ENCODE peak calls at places on chromosomes 11 and 22, in ten cellular contexts. One of them, this sample, is unnamed.

GRCh38 chr22:19840955-19841640 is 13.6 kb downstream of the GNB1L start:
- DNase-seq in anterior cingulate cortex: no peak
- DNase-seq in stimulated activated CD4-positive, alpha-beta T cell treated with anti-CD3 and anti-CD28 coated beads, Interleukin-12 subunit alpha, Interleukin-12 subunit beta, amount 100 ng/mL, for 48 hours: no peak
- DNase-seq in T-cell: no peak
- DNase-seq in naive thymus-derived CD4-positive, alpha-beta T cell: no peak
- DNase-seq in CD4-positive, alpha-beta memory T cell: no peak
- DNase-seq in left kidney: no peak
- DNase-seq in WERI-Rb-1: no peak
- DNase-seq in left cardiac atrium: no peak
- DNase-seq in pancreas: no peak
- DNase-seq in this sample: no peak

GRCh38 chr22:37314315-37315046 is 32.2 kb downstream of the CYTH4 start:
- DNase-seq in anterior cingulate cortex: no peak
- DNase-seq in stimulated activated CD4-positive, alpha-beta T cell treated with anti-CD3 and anti-CD28 coated beads, Interleukin-12 subunit alpha, Interleukin-12 subunit beta, amount 100 ng/mL, for 48 hours: no peak
- DNase-seq in T-cell: no peak
- DNase-seq in naive thymus-derived CD4-positive, alpha-beta T cell: no peak
- DNase-seq in CD4-positive, alpha-beta memory T cell: peak; percentile 19
- DNase-seq in left kidney: no peak
- DNase-seq in WERI-Rb-1: no peak
- DNase-seq in left cardiac atrium: peak; percentile 28
- DNase-seq in pancreas: no peak
- DNase-seq in this sample: no peak

GRCh38 chr11:90222152-90222458 is 744 bp downstream of the CHORDC1 start:
- DNase-seq in anterior cingulate cortex: no peak
- DNase-seq in stimulated activated CD4-positive, alpha-beta T cell treated with anti-CD3 and anti-CD28 coated beads, Interleukin-12 subunit alpha, Interleukin-12 subunit beta, amount 100 ng/mL, for 48 hours: no peak
- DNase-seq in T-cell: no peak
- DNase-seq in naive thymus-derived CD4-positive, alpha-beta T cell: peak; percentile 6
- DNase-seq in CD4-positive, alpha-beta memory T cell: no peak
- DNase-seq in left kidney: no peak
- DNase-seq in WERI-Rb-1: no peak
- DNase-seq in left cardiac atrium: no peak
- DNase-seq in pancreas: no peak
- DNase-seq in this sample: no peak

GRCh38 chr11:57203359-57203758 is 21.6 kb downstream of the LRRC55 start:
- DNase-seq in anterior cingulate cortex: no peak
- DNase-seq in stimulated activated CD4-positive, alpha-beta T cell treated with anti-CD3 and anti-CD28 coated beads, Interleukin-12 subunit alpha, Interleukin-12 subunit beta, amount 100 ng/mL, for 48 hours: no peak
- DNase-seq in T-cell: no peak
- DNase-seq in naive thymus-derived CD4-positive, alpha-beta T cell: no peak
- DNase-seq in CD4-positive, alpha-beta memory T cell: no peak
- DNase-seq in left kidney: peak; percentile 74
- DNase-seq in WERI-Rb-1: no peak
- DNase-seq in left cardiac atrium: peak; percentile 76
- DNase-seq in pancreas: peak; percentile 21
- DNase-seq in this sample: no peak

GRCh38 chr11:128696930-128697329 is 3.1 kb downstream of the FLI1 start:
- DNase-seq in anterior cingulate cortex: no peak
- DNase-seq in stimulated activated CD4-positive, alpha-beta T cell treated with anti-CD3 and anti-CD28 coated beads, Interleukin-12 subunit alpha, Interleukin-12 subunit beta, amount 100 ng/mL, for 48 hours: no peak
- DNase-seq in T-cell: no peak
- DNase-seq in naive thymus-derived CD4-positive, alpha-beta T cell: no peak
- DNase-seq in CD4-positive, alpha-beta memory T cell: peak; percentile 31
- DNase-seq in left kidney: no peak
- DNase-seq in WERI-Rb-1: no peak
- DNase-seq in left cardiac atrium: no peak
- DNase-seq in pancreas: no peak
- DNase-seq in this sample: no peak

GRCh38 chr11:35879361-35879760 is 64.5 kb upstream of the LDLRAD3 start:
- DNase-seq in anterior cingulate cortex: no peak
- DNase-seq in stimulated activated CD4-positive, alpha-beta T cell treated with anti-CD3 and anti-CD28 coated beads, Interleukin-12 subunit alpha, Interleukin-12 subunit beta, amount 100 ng/mL, for 48 hours: no peak
- DNase-seq in T-cell: no peak
- DNase-seq in naive thymus-derived CD4-positive, alpha-beta T cell: no peak
- DNase-seq in CD4-positive, alpha-beta memory T cell: no peak
- DNase-seq in left kidney: no peak
- DNase-seq in WERI-Rb-1: no peak
- DNase-seq in left cardiac atrium: no peak
- DNase-seq in pancreas: no peak
- DNase-seq in this sample: no peak

GRCh38 chr22:30969532-30970355 is 679 bp downstream of the TUG1 start:
- DNase-seq in anterior cingulate cortex: no peak
- DNase-seq in stimulated activated CD4-positive, alpha-beta T cell treated with anti-CD3 and anti-CD28 coated beads, Interleukin-12 subunit alpha, Interleukin-12 subunit beta, amount 100 ng/mL, for 48 hours: peak; percentile 14
- DNase-seq in T-cell: no peak
- DNase-seq in naive thymus-derived CD4-positive, alpha-beta T cell: no peak
- DNase-seq in CD4-positive, alpha-beta memory T cell: peak; percentile 41
- DNase-seq in left kidney: peak; percentile 76
- DNase-seq in WERI-Rb-1: peak; percentile 61
- DNase-seq in left cardiac atrium: peak; percentile 45
- DNase-seq in pancreas: no peak
- DNase-seq in this sample: peak; percentile 69

GRCh38 chr22:38139901-38140300 is 29.4 kb upstream of the BAIAP2L2 start:
- DNase-seq in anterior cingulate cortex: no peak
- DNase-seq in stimulated activated CD4-positive, alpha-beta T cell treated with anti-CD3 and anti-CD28 coated beads, Interleukin-12 subunit alpha, Interleukin-12 subunit beta, amount 100 ng/mL, for 48 hours: no peak
- DNase-seq in T-cell: no peak
- DNase-seq in naive thymus-derived CD4-positive, alpha-beta T cell: no peak
- DNase-seq in CD4-positive, alpha-beta memory T cell: no peak
- DNase-seq in left kidney: no peak
- DNase-seq in WERI-Rb-1: no peak
- DNase-seq in left cardiac atrium: no peak
- DNase-seq in pancreas: no peak
- DNase-seq in this sample: no peak

GRCh38 chr11:46253258-46254134 is 24.0 kb upstream of the CREB3L1 start:
- DNase-seq in anterior cingulate cortex: no peak
- DNase-seq in stimulated activated CD4-positive, alpha-beta T cell treated with anti-CD3 and anti-CD28 coated beads, Interleukin-12 subunit alpha, Interleukin-12 subunit beta, amount 100 ng/mL, for 48 hours: no peak
- DNase-seq in T-cell: no peak
- DNase-seq in naive thymus-derived CD4-positive, alpha-beta T cell: no peak
- DNase-seq in CD4-positive, alpha-beta memory T cell: no peak
- DNase-seq in left kidney: no peak
- DNase-seq in WERI-Rb-1: no peak
- DNase-seq in left cardiac atrium: no peak
- DNase-seq in pancreas: no peak
- DNase-seq in this sample: no peak

GRCh38 chr22:48226026-48227013 is 1463.9 kb downstream of the TBC1D22A start:
- DNase-seq in anterior cingulate cortex: no peak
- DNase-seq in stimulated activated CD4-positive, alpha-beta T cell treated with anti-CD3 and anti-CD28 coated beads, Interleukin-12 subunit alpha, Interleukin-12 subunit beta, amount 100 ng/mL, for 48 hours: no peak
- DNase-seq in T-cell: no peak
- DNase-seq in naive thymus-derived CD4-positive, alpha-beta T cell: no peak
- DNase-seq in CD4-positive, alpha-beta memory T cell: no peak
- DNase-seq in left kidney: no peak
- DNase-seq in WERI-Rb-1: no peak
- DNase-seq in left cardiac atrium: no peak
- DNase-seq in pancreas: no peak
- DNase-seq in this sample: no peak

GRCh38 chr11:23112987-23113886 is 253.0 kb upstream of the CCDC179 start:
- DNase-seq in anterior cingulate cortex: no peak
- DNase-seq in stimulated activated CD4-positive, alpha-beta T cell treated with anti-CD3 and anti-CD28 coated beads, Interleukin-12 subunit alpha, Interleukin-12 subunit beta, amount 100 ng/mL, for 48 hours: no peak
- DNase-seq in T-cell: no peak
- DNase-seq in naive thymus-derived CD4-positive, alpha-beta T cell: no peak
- DNase-seq in CD4-positive, alpha-beta memory T cell: no peak
- DNase-seq in left kidney: peak; percentile 80
- DNase-seq in WERI-Rb-1: peak; percentile 29
- DNase-seq in left cardiac atrium: no peak
- DNase-seq in pancreas: peak; percentile 78
- DNase-seq in this sample: peak; percentile 34

GRCh38 chr11:9577032-9577431 is 3.6 kb downstream of the WEE1 start:
- DNase-seq in anterior cingulate cortex: no peak
- DNase-seq in stimulated activated CD4-positive, alpha-beta T cell treated with anti-CD3 and anti-CD28 coated beads, Interleukin-12 subunit alpha, Interleukin-12 subunit beta, amount 100 ng/mL, for 48 hours: no peak
- DNase-seq in T-cell: no peak
- DNase-seq in naive thymus-derived CD4-positive, alpha-beta T cell: no peak
- DNase-seq in CD4-positive, alpha-beta memory T cell: no peak
- DNase-seq in left kidney: no peak
- DNase-seq in WERI-Rb-1: no peak
- DNase-seq in left cardiac atrium: no peak
- DNase-seq in pancreas: no peak
- DNase-seq in this sample: no peak

GRCh38 chr22:16819249-16819648 is 6.0 kb downstream of the XKR3 start:
- DNase-seq in anterior cingulate cortex: no peak
- DNase-seq in stimulated activated CD4-positive, alpha-beta T cell treated with anti-CD3 and anti-CD28 coated beads, Interleukin-12 subunit alpha, Interleukin-12 subunit beta, amount 100 ng/mL, for 48 hours: no peak
- DNase-seq in T-cell: no peak
- DNase-seq in naive thymus-derived CD4-positive, alpha-beta T cell: no peak
- DNase-seq in CD4-positive, alpha-beta memory T cell: no peak
- DNase-seq in left kidney: no peak
- DNase-seq in WERI-Rb-1: no peak
- DNase-seq in left cardiac atrium: no peak
- DNase-seq in pancreas: no peak
- DNase-seq in this sample: no peak

GRCh38 chr11:66852466-66853241 is 4.2 kb upstream of the LRFN4 start:
- DNase-seq in anterior cingulate cortex: no peak
- DNase-seq in stimulated activated CD4-positive, alpha-beta T cell treated with anti-CD3 and anti-CD28 coated beads, Interleukin-12 subunit alpha, Interleukin-12 subunit beta, amount 100 ng/mL, for 48 hours: no peak
- DNase-seq in T-cell: no peak
- DNase-seq in naive thymus-derived CD4-positive, alpha-beta T cell: no peak
- DNase-seq in CD4-positive, alpha-beta memory T cell: no peak
- DNase-seq in left kidney: no peak
- DNase-seq in WERI-Rb-1: no peak
- DNase-seq in left cardiac atrium: no peak
- DNase-seq in pancreas: no peak
- DNase-seq in this sample: no peak

GRCh38 chr11:101456812-101457211 is 127.0 kb downstream of the TRPC6 start:
- DNase-seq in anterior cingulate cortex: no peak
- DNase-seq in stimulated activated CD4-positive, alpha-beta T cell treated with anti-CD3 and anti-CD28 coated beads, Interleukin-12 subunit alpha, Interleukin-12 subunit beta, amount 100 ng/mL, for 48 hours: no peak
- DNase-seq in T-cell: no peak
- DNase-seq in naive thymus-derived CD4-positive, alpha-beta T cell: no peak
- DNase-seq in CD4-positive, alpha-beta memory T cell: no peak
- DNase-seq in left kidney: peak; percentile 29
- DNase-seq in WERI-Rb-1: no peak
- DNase-seq in left cardiac atrium: no peak
- DNase-seq in pancreas: no peak
- DNase-seq in this sample: no peak

GRCh38 chr11:71156301-71156700 is 96.1 kb downstream of the SHANK2 start:
- DNase-seq in anterior cingulate cortex: no peak
- DNase-seq in stimulated activated CD4-positive, alpha-beta T cell treated with anti-CD3 and anti-CD28 coated beads, Interleukin-12 subunit alpha, Interleukin-12 subunit beta, amount 100 ng/mL, for 48 hours: no peak
- DNase-seq in T-cell: no peak
- DNase-seq in naive thymus-derived CD4-positive, alpha-beta T cell: no peak
- DNase-seq in CD4-positive, alpha-beta memory T cell: no peak
- DNase-seq in left kidney: no peak
- DNase-seq in WERI-Rb-1: peak; percentile 58
- DNase-seq in left cardiac atrium: no peak
- DNase-seq in pancreas: peak; percentile 2
- DNase-seq in this sample: no peak

GRCh38 chr11:15742626-15743243 is 613.6 kb downstream of the SOX6 start:
- DNase-seq in anterior cingulate cortex: no peak
- DNase-seq in stimulated activated CD4-positive, alpha-beta T cell treated with anti-CD3 and anti-CD28 coated beads, Interleukin-12 subunit alpha, Interleukin-12 subunit beta, amount 100 ng/mL, for 48 hours: no peak
- DNase-seq in T-cell: no peak
- DNase-seq in naive thymus-derived CD4-positive, alpha-beta T cell: no peak
- DNase-seq in CD4-positive, alpha-beta memory T cell: no peak
- DNase-seq in left kidney: peak; percentile 50
- DNase-seq in WERI-Rb-1: no peak
- DNase-seq in left cardiac atrium: no peak
- DNase-seq in pancreas: no peak
- DNase-seq in this sample: no peak

GRCh38 chr22:29245626-29246385 is 22.0 kb downstream of the RHBDD3 start:
- DNase-seq in anterior cingulate cortex: peak; percentile 35
- DNase-seq in stimulated activated CD4-positive, alpha-beta T cell treated with anti-CD3 and anti-CD28 coated beads, Interleukin-12 subunit alpha, Interleukin-12 subunit beta, amount 100 ng/mL, for 48 hours: peak; percentile 61
- DNase-seq in T-cell: peak; percentile 48
- DNase-seq in naive thymus-derived CD4-positive, alpha-beta T cell: peak; percentile 61
- DNase-seq in CD4-positive, alpha-beta memory T cell: peak; percentile 46
- DNase-seq in left kidney: peak; percentile 85
- DNase-seq in WERI-Rb-1: peak; percentile 67
- DNase-seq in left cardiac atrium: peak; percentile 70
- DNase-seq in pancreas: peak; percentile 78
- DNase-seq in this sample: peak; percentile 85

GRCh38 chr11:78161937-78162336 is 22.5 kb upstream of the ALG8 start:
- DNase-seq in anterior cingulate cortex: no peak
- DNase-seq in stimulated activated CD4-positive, alpha-beta T cell treated with anti-CD3 and anti-CD28 coated beads, Interleukin-12 subunit alpha, Interleukin-12 subunit beta, amount 100 ng/mL, for 48 hours: no peak
- DNase-seq in T-cell: no peak
- DNase-seq in naive thymus-derived CD4-positive, alpha-beta T cell: no peak
- DNase-seq in CD4-positive, alpha-beta memory T cell: no peak
- DNase-seq in left kidney: no peak
- DNase-seq in WERI-Rb-1: no peak
- DNase-seq in left cardiac atrium: peak; percentile 59
- DNase-seq in pancreas: no peak
- DNase-seq in this sample: no peak

GRCh38 chr11:64545605-64546004 is 45.4 kb upstream of the SLC22A12 start:
- DNase-seq in anterior cingulate cortex: no peak
- DNase-seq in stimulated activated CD4-positive, alpha-beta T cell treated with anti-CD3 and anti-CD28 coated beads, Interleukin-12 subunit alpha, Interleukin-12 subunit beta, amount 100 ng/mL, for 48 hours: no peak
- DNase-seq in T-cell: no peak
- DNase-seq in naive thymus-derived CD4-positive, alpha-beta T cell: no peak
- DNase-seq in CD4-positive, alpha-beta memory T cell: no peak
- DNase-seq in left kidney: no peak
- DNase-seq in WERI-Rb-1: no peak
- DNase-seq in left cardiac atrium: no peak
- DNase-seq in pancreas: no peak
- DNase-seq in this sample: no peak

GRCh38 chr11:72010529-72011233 is 12.0 kb downstream of the IL18BP start:
- DNase-seq in anterior cingulate cortex: no peak
- DNase-seq in stimulated activated CD4-positive, alpha-beta T cell treated with anti-CD3 and anti-CD28 coated beads, Interleukin-12 subunit alpha, Interleukin-12 subunit beta, amount 100 ng/mL, for 48 hours: no peak
- DNase-seq in T-cell: no peak
- DNase-seq in naive thymus-derived CD4-positive, alpha-beta T cell: no peak
- DNase-seq in CD4-positive, alpha-beta memory T cell: no peak
- DNase-seq in left kidney: no peak
- DNase-seq in WERI-Rb-1: no peak
- DNase-seq in left cardiac atrium: no peak
- DNase-seq in pancreas: no peak
- DNase-seq in this sample: no peak

GRCh38 chr11:11898648-11899047 is 56.9 kb downstream of the USP47 start:
- DNase-seq in anterior cingulate cortex: no peak
- DNase-seq in stimulated activated CD4-positive, alpha-beta T cell treated with anti-CD3 and anti-CD28 coated beads, Interleukin-12 subunit alpha, Interleukin-12 subunit beta, amount 100 ng/mL, for 48 hours: no peak
- DNase-seq in T-cell: no peak
- DNase-seq in naive thymus-derived CD4-positive, alpha-beta T cell: no peak
- DNase-seq in CD4-positive, alpha-beta memory T cell: no peak
- DNase-seq in left kidney: no peak
- DNase-seq in WERI-Rb-1: no peak
- DNase-seq in left cardiac atrium: no peak
- DNase-seq in pancreas: no peak
- DNase-seq in this sample: no peak